ENCODE peak calls at places on chromosomes 4 and X, in nine cellular contexts. W is GM13977; H is amniotic stem cell; D is smooth muscle cell of the brain vasculature; R is stimulated activated CD8-positive, alpha-beta memory T cell treated with anti-CD3 and anti-CD28 coated beads, Interleukin-4, amount 100 ng/mL, for 24 hours; S is skeletal muscle cell; Q is AML-193; O is occipital lobe; Y is stimulated activated CD4-positive, alpha-beta T cell treated with anti-CD3 and anti-CD28 coated beads, Interleukin-2, amount 100 ng/mL, for 24 hours. X is an unnamed sample.

GRCh38 chr4:30802622-30803323 is 82.6 kb downstream of the PCDH7 start:
- DNase-seq in W (no peak), R (no peak), Y (no peak), H (no peak), S (peak; percentile 86), Q (no peak), D (no peak), O (no peak), X (no peak)

GRCh38 chr4:125550769-125551168 is 236.0 kb downstream of the FAT4 start:
- DNase-seq in H (no peak), W (no peak), Q (no peak), S (no peak), O (no peak), Y (no peak), D (no peak), R (no peak), X (no peak)

GRCh38 chr4:40199999-40200880 is 3.4 kb downstream of the RHOH start:
- DNase-seq in Y (peak; percentile 68), D (no peak), Q (peak; percentile 92), H (no peak), S (no peak), R (peak; percentile 45), W (peak; percentile 39), O (no peak), X (peak; percentile 66)

GRCh38 chr4:152674359-152674758 is 5.4 kb downstream of the TMEM154 start:
- DNase-seq in Y (no peak), Q (no peak), W (no peak), S (no peak), R (no peak), O (no peak), D (no peak), H (no peak), X (no peak)

GRCh38 chr4:71752383-71753042 is 31.4 kb downstream of the GC start:
- DNase-seq in R (no peak), S (no peak), W (no peak), H (no peak), Q (no peak), O (no peak), D (no peak), Y (no peak), X (no peak)

GRCh38 chr4:113645771-113646455 is 115.6 kb downstream of the CAMK2D start:
- DNase-seq in H (no peak), W (no peak), D (no peak), S (no peak), O (no peak), Y (no peak), R (no peak), Q (no peak), X (no peak)

GRCh38 chrX:112058255-112058654 is 24.3 kb downstream of the TRPC5 start:
- DNase-seq in R (no peak), O (no peak), Y (no peak), Q (no peak), D (no peak), S (no peak), W (no peak), H (peak; percentile 35), X (no peak)

GRCh38 chr4:156765277-156765676 is 206.3 kb downstream of the PDGFC start:
- DNase-seq in H (no peak), R (no peak), Y (no peak), W (no peak), D (no peak), S (no peak), Q (no peak), O (no peak), X (no peak)

GRCh38 chrX:149453911-149454820 is 50.9 kb downstream of the IDS start:
- DNase-seq in D (no peak), Y (no peak), Q (no peak), R (no peak), S (no peak), W (no peak), O (no peak), H (no peak), X (no peak)

GRCh38 chr4:68615699-68616422 is 39.7 kb upstream of the UGT2B17 start:
- DNase-seq in Y (no peak), D (no peak), H (no peak), O (no peak), Q (no peak), R (no peak), W (no peak), S (no peak), X (no peak)

GRCh38 chrX:10121787-10122186 is 35.0 kb upstream of the CLCN4 start:
- DNase-seq in Y (no peak), R (no peak), O (no peak), H (no peak), W (peak; percentile 72), S (no peak), Q (no peak), D (no peak), X (no peak)

GRCh38 chr4:10808591-10808990 is 124.0 kb upstream of the CLNK start:
- DNase-seq in Q (no peak), Y (no peak), S (peak; percentile 55), R (no peak), O (peak; percentile 22), H (no peak), D (peak; percentile 17), W (no peak), X (no peak)

GRCh38 chr4:94338681-94339351 is 3.8 kb downstream of the HPGDS start:
- DNase-seq in Q (no peak), D (no peak), W (peak; percentile 14), H (no peak), S (no peak), O (no peak), Y (no peak), R (no peak), X (no peak)

GRCh38 chr4:8283161-8283560 is 13.6 kb downstream of the HTRA3 start:
- DNase-seq in D (no peak), R (no peak), O (no peak), Q (no peak), H (no peak), W (no peak), Y (no peak), S (no peak), X (no peak)

GRCh38 chr4:132101526-132101925 is 1047.6 kb upstream of the PCDH10 start:
- DNase-seq in Q (no peak), D (no peak), Y (no peak), R (no peak), W (no peak), S (no peak), H (no peak), O (no peak), X (no peak)

GRCh38 chr4:71006203-71006907 is 12.9 kb downstream of the DCK start:
- DNase-seq in H (no peak), R (no peak), W (peak; percentile 57), Q (no peak), D (no peak), S (no peak), Y (no peak), O (no peak), X (no peak)

GRCh38 chr4:15805583-15806517 is 27.7 kb downstream of the CD38 start:
- DNase-seq in R (no peak), S (peak; percentile 23), O (no peak), Y (peak; percentile 38), H (no peak), D (peak; percentile 46), W (peak; percentile 25), Q (peak; percentile 48), X (peak; percentile 35)

GRCh38 chr4:110306363-110306762 is 107.9 kb upstream of the ELOVL6 start:
- DNase-seq in D (no peak), Q (no peak), Y (no peak), S (no peak), O (no peak), W (no peak), R (no peak), H (no peak), X (no peak)

GRCh38 chr4:62204136-62204535 is 1004.0 kb downstream of the ADGRL3 start:
- DNase-seq in W (no peak), O (no peak), R (no peak), Q (no peak), H (no peak), S (no peak), D (no peak), Y (no peak), X (no peak)

GRCh38 chr4:164023214-164023613 is 528.7 kb downstream of the TMA16 start:
- DNase-seq in Q (no peak), W (no peak), S (no peak), D (no peak), H (no peak), O (no peak), R (no peak), Y (no peak), X (no peak)

GRCh38 chrX:119647552-119648420 is 41.6 kb upstream of the NKRF start:
- DNase-seq in H (no peak), W (peak; percentile 77), Y (peak; percentile 64), Q (no peak), O (no peak), S (no peak), R (peak; percentile 48), D (no peak), X (peak; percentile 56)

GRCh38 chrX:69103539-69103938 is 61.7 kb downstream of the PJA1 start:
- DNase-seq in H (no peak), S (no peak), Q (no peak), O (no peak), D (no peak), Y (no peak), W (no peak), R (no peak), X (no peak)

GRCh38 chrX:102154218-102154860 is 1.4 kb downstream of the BEX5 start:
- DNase-seq in H (no peak), W (no peak), R (no peak), Y (peak; percentile 17), O (peak; percentile 5), S (no peak), D (no peak), Q (peak; percentile 0), X (no peak)